ENCODE peak calls at places on chromosomes 7 and 10, in four cellular contexts. Q, R, M and H are unnamed samples.

GRCh38 chr7:131844380-131844779 is 288.0 kb upstream of the PODXL start:
- DNase-seq in R (no peak), Q (no peak), M (no peak), H (no peak)

GRCh38 chr10:52232561-52233350 is 81.3 kb upstream of the DKK1 start:
- DNase-seq in R (no peak), M (peak), Q (no peak), H (no peak)

GRCh38 chr7:118114175-118114574 is 69.8 kb upstream of the LSM8 start:
- DNase-seq in M (no peak), Q (no peak), R (no peak), H (no peak)

GRCh38 chr10:131815366-131816156 is 85.2 kb upstream of the PPP2R2D start:
- DNase-seq in M (peak), Q (no peak), R (no peak), H (no peak)

GRCh38 chr10:73110345-73110849 is at the start of gene NUDT13:
- DNase-seq in Q (peak), M (peak), R (peak), H (peak)

GRCh38 chr7:158369290-158369689 is 218.3 kb downstream of the PTPRN2 start:
- DNase-seq in Q (no peak), R (no peak), M (no peak), H (no peak)

GRCh38 chr7:36159618-36160017 is 6.6 kb downstream of the EEPD1 start:
- DNase-seq in M (no peak), R (no peak), Q (no peak), H (no peak)

GRCh38 chr7:19144661-19145428 is at the start of gene FERD3L:
- DNase-seq in R (no peak), Q (no peak), M (peak), H (peak)

GRCh38 chr7:95794917-95795515 is 22.7 kb downstream of the DYNC1I1 start:
- DNase-seq in Q (no peak), R (peak), M (peak), H (no peak)

GRCh38 chr7:44978511-44979366 is at the start of gene MYO1G:
- DNase-seq in Q (peak), M (no peak), R (no peak), H (no peak)

GRCh38 chr7:30057741-30058140 is 29.5 kb downstream of the PLEKHA8 start:
- DNase-seq in R (no peak), M (no peak), Q (no peak), H (no peak)

GRCh38 chr10:30435068-30435422 is 1.1 kb downstream of the MAP3K8 start:
- DNase-seq in R (no peak), Q (no peak), M (no peak), H (no peak)

GRCh38 chr7:82036146-82036886 is 266.5 kb upstream of the HGF start:
- DNase-seq in Q (no peak), R (no peak), M (no peak), H (no peak)

GRCh38 chr7:129574487-129574886 is 37.0 kb upstream of the NRF1 start:
- DNase-seq in M (no peak), R (no peak), Q (no peak), H (no peak)

GRCh38 chr7:149865437-149865836 is 8.3 kb upstream of the ATP6V0E2 start:
- DNase-seq in R (no peak), M (no peak), Q (no peak), H (no peak)

GRCh38 chr10:72081210-72081609 is 7.1 kb downstream of the SPOCK2 start:
- DNase-seq in R (no peak), M (no peak), Q (no peak), H (no peak)

GRCh38 chr10:43228783-43229207 is 38.1 kb downstream of the RASGEF1A start:
- DNase-seq in Q (no peak), R (no peak), M (no peak), H (no peak)

GRCh38 chr7:121138262-121138933 is 149.9 kb downstream of the CPED1 start:
- DNase-seq in M (no peak), Q (peak), R (no peak), H (no peak)

GRCh38 chr7:2856388-2857169 is 12.5 kb upstream of the GNA12 start:
- DNase-seq in R (no peak), Q (no peak), M (no peak), H (no peak)

GRCh38 chr10:74292871-74293427 is 141.9 kb downstream of the ADK start:
- DNase-seq in R (no peak), Q (no peak), M (no peak), H (no peak)

GRCh38 chr10:112562803-112563663 is 116.0 kb downstream of the VTI1A start:
- DNase-seq in M (no peak), R (no peak), Q (no peak), H (no peak)

GRCh38 chr7:16260236-16260728 is 161.1 kb downstream of the CRPPA start:
- DNase-seq in M (no peak), Q (no peak), R (peak), H (no peak)

GRCh38 chr10:86363184-86363832 is 3.3 kb downstream of the GRID1 start:
- DNase-seq in Q (no peak), M (no peak), R (peak), H (peak)

GRCh38 chr10:46299267-46299530 is 12.4 kb downstream of the ANTXRL start:
- DNase-seq in M (no peak), R (no peak), Q (no peak), H (no peak)

GRCh38 chr7:15686209-15686956 is at the start of gene MEOX2:
- DNase-seq in Q (no peak), M (peak), R (no peak), H (peak)

GRCh38 chr7:81186691-81187090 is 267.8 kb upstream of the SEMA3C start:
- DNase-seq in R (no peak), M (no peak), Q (no peak), H (no peak)

GRCh38 chr7:28291559-28291958 is 111.0 kb upstream of the JAZF1 start:
- DNase-seq in R (no peak), Q (no peak), M (no peak), H (peak)

GRCh38 chr10:133475821-133476640 is 22.3 kb downstream of the SCART1 start:
- DNase-seq in Q (no peak), R (no peak), M (peak), H (no peak)

GRCh38 chr7:74304550-74304949 is 15.3 kb downstream of the CLIP2 start:
- DNase-seq in Q (no peak), M (no peak), R (no peak), H (no peak)

GRCh38 chr7:102125127-102125561 is 161.5 kb upstream of the SH2B2 start:
- DNase-seq in M (no peak), R (no peak), Q (peak), H (peak)

GRCh38 chr7:6546852-6547251 is 4.4 kb downstream of the GRID2IP start:
- DNase-seq in R (peak), Q (no peak), M (peak), H (no peak)
- TF ChIP-seq USF1 in R (no peak), Q (no peak), M (no peak), H (no peak)

GRCh38 chr10:12041766-12042408 is 722 bp downstream of the UPF2 start:
- DNase-seq in M (no peak), Q (no peak), R (peak), H (no peak)

GRCh38 chr10:12045610-12046009 is 3.0 kb upstream of the UPF2 start:
- DNase-seq in M (no peak), Q (no peak), R (no peak), H (no peak)

GRCh38 chr10:12042797-12043651 is at the start of gene UPF2:
- DNase-seq in R (peak), Q (peak), M (peak), H (peak)

DNA sequence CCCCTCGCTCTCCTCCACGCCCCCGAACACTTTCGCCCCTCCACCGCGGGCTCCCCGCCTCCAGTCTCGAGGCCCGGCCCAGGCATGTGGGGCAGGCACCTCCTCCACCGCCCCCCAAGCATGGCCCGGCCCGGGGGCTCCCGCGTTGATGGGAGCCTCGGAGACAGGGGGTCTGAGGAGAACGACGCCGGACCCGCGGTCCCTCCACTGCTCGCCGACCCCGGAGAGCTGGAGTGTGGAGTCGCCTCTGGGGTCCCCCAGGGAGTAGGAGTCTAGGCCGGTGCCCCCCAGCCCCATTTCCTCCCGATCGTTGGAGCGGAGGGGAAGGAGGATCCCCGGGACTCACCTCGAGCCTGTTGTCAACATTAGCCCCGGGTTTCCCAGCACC is 206 bp downstream of the UPF2 start:
- DNase-seq in M (no peak), Q (no peak), R (peak), H (no peak)
- TF ChIP-seq USF1 in M (no peak), Q (no peak), R (no peak), H (no peak)

DNA sequence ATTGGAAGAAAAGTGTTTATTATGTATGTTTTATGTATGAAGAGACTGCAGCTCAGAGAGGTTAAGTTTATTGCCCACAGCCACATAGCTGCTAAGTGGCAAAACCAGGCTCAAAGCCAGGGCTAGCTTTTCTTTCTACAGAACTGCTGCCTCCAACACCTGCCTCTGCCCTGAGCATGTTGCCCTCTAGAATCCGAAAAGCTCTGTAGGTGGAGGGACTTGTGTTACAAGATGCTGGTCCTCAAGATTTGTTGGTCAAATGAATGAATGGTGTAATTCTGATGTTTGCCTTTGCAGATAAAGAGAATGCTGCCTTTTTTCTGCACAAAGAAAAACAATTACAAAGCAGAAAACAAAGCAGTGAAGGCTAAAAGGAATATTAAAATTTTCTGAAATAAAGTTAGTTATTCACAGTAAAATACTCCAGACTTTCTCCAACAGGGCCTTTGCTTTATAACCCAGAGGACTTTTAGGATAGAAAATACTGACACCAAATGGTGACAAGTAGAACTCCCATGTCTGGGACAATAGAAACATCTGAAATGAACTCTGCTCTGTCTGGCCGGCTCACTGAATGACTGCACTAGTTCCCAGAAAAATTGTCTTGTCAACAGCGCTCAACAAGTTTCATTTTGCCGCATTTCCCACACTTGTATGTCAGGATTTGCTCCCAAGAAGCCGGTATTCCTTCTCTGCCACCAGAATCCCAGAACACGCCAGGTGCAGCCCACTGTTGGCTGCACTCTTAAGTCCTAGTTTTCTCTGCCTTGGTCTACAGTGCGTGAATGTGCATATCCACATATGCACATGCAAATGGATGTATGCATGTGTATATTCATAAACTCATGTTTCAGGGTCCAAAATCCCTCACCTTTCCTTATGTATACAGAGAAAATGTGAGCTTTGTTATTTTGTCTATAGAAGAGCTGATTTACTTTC is 11.0 kb upstream of the DNTT start:
- DNase-seq in R (peak), M (peak), Q (no peak), H (no peak)
- TF ChIP-seq USF1 in R (no peak), M (no peak), Q (no peak), H (no peak)

DNA sequence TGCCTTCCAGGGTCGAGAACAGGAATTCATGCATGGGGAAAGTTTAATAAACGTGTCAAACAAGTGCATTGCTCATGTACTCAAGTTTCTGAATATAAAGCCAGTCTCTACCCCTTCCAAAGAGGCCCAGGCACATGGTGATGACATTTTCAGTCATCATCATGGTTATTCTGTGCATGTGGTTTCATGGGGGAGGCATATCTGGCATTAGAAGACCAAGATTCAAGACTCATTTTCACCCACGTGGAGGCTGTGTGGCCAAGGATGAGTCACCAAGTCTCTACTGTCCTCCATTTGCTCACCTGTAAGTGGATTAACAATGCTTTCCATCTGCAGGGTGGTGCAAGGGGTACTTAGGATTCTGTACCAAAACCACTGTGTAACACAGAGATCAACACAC is 34.0 kb upstream of the CNPY1 start:
- DNase-seq in M (no peak), R (no peak), Q (no peak), H (no peak)
- TF ChIP-seq USF1 in M (no peak), R (no peak), Q (no peak), H (no peak)

GRCh38 chr7:105890290-105890997 is 14.0 kb upstream of the ATXN7L1 start:
- DNase-seq in R (no peak), M (no peak), Q (no peak), H (no peak)
- TF ChIP-seq USF1 in R (no peak), M (no peak), Q (no peak), H (no peak)

DNA sequence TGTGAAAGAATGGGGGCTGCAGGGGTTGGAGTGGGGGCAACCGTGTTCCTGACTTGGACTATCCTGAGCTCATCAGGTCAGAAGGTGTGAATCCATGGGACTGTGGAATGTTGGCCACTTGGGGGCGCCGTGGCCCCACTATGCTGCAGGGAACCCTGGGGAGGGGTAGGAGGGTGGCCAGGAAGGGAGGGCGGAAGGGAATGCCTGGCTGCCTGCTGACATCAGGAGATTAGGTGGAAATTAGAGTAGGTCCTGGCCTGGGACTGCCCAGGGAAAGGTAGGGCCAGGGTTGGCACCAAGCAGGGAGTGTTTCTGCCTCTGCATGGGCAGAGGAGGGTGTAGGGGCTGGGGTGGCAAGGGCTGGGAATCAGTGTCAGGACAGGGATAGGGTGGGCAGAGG is 65.8 kb upstream of the PRSS58 start:
- DNase-seq in M (peak), Q (no peak), R (peak), H (peak)
- TF ChIP-seq USF1 in M (no peak), Q (no peak), R (no peak), H (no peak)